ENCODE peak calls at places on chromosomes 12 and 14, in seven cellular contexts. E, I, S, K, M, O and Q are unnamed samples. For H3K27me3, the result is how much of the 10 kb centered on the place peaks cover.

GRCh38 chr12:117111386-117112267 is 12.4 kb upstream of the TESC start:
- DNase-seq in E (no peak), I (no peak), S (no peak), K (no peak), M (no peak), O (no peak), Q (no peak)

GRCh38 chr14:53306267-53306721 is 153.2 kb upstream of the DDHD1 start:
- DNase-seq in E (no peak), I (no peak), S (no peak), K (peak), M (peak), O (peak), Q (no peak)

GRCh38 chr14:86305058-86305457 is 775.1 kb downstream of the FLRT2 start:
- DNase-seq in E (no peak), I (no peak), S (no peak), K (no peak), M (no peak), O (no peak), Q (no peak)

GRCh38 chr12:70637686-70638085 is 457 bp upstream of the PTPRB start:
- DNase-seq in E (no peak), I (no peak), S (no peak), K (no peak), M (no peak), O (no peak), Q (no peak)

GRCh38 chr12:113116875-113117274 is 18.7 kb downstream of the RASAL1 start:
- DNase-seq in E (no peak), I (no peak), S (no peak), K (no peak), M (no peak), O (no peak), Q (no peak)

GRCh38 chr14:75274899-75275569 is 3.6 kb upstream of the FOS start:
- DNase-seq in E (no peak), I (no peak), S (peak), K (no peak), M (peak), O (no peak), Q (no peak)

GRCh38 chr14:69105326-69105725 is 47.6 kb downstream of the DCAF5 start:
- DNase-seq in E (peak), I (no peak), S (no peak), K (no peak), M (no peak), O (peak), Q (no peak)

GRCh38 chr14:75294649-75295033 is 16.0 kb downstream of the FOS start:
- DNase-seq in E (no peak), I (no peak), S (no peak), K (no peak), M (no peak), O (no peak), Q (no peak)

DNA sequence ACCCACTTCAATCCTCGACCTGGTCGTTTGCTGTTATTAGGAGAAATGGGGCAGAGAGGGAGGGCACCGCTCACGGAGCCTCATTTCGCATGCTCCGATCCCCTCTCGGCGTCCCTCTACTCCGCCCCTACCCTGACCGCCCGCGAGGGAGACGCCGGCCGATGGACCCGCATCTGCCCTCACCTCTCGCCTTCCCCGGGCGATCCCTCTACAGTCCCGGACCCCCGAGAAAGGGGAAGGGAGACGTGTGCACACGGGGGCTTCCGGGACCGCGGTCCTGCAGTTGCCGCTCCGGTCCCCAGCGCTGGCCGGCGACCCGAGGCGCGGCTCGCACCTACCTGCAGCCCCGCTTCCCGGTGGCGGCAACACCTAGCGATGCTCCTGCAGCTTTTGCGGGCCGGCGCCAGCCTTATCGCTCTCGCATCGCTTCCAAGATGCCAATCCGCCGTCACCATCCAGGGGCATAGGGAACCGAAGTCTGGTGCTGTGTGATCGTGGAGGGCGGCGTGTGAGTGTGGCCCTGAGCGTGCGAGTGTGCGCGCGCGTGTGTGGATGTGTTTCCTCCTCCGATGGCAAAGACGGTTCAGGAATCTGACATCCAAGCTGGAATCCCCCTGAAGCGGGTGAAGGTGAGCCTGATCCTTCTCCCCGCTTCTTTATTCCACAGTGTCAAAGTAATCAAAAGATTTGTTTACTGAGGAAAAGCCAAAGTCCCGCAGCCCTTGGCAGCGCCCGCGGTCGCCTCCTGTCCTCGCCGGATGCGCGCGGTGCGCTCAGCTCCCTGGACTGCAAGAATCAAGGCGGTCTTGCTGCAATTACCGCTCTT is 69.1 kb upstream of the USP15 start:
- DNase-seq in E (no peak), I (no peak), S (no peak), K (peak), M (no peak), O (no peak), Q (no peak)
- H3K4me3 ChIP-seq in E (peak), I (peak), S (peak), K (no peak), M (peak), O (no peak), Q (peak)

GRCh38 chr14:50055461-50056228 is 60.7 kb downstream of the VCPKMT start:
- DNase-seq in E (no peak), I (no peak), S (no peak), K (no peak), M (no peak), O (no peak), Q (no peak)
- TF ChIP-seq CTCF in E (peak), I (no peak), S (no peak), K (peak), M (no peak), O (peak), Q (no peak)

GRCh38 chr12:4272014-4272975 is 1.3 kb upstream of the CCND2 start:
- DNase-seq in E (peak), I (no peak), S (peak), K (no peak), M (peak), O (no peak), Q (peak)

GRCh38 chr12:4270670-4271432 is 2.7 kb upstream of the CCND2 start:
- DNase-seq in E (no peak), I (no peak), S (peak), K (no peak), M (peak), O (no peak), Q (no peak)

GRCh38 chr12:4270016-4270669 is 3.4 kb upstream of the CCND2 start:
- DNase-seq in E (no peak), I (no peak), S (no peak), K (no peak), M (peak), O (no peak), Q (no peak)

GRCh38 chr12:4272976-4273650 is 449 bp upstream of the CCND2 start:
- DNase-seq in E (no peak), I (no peak), S (no peak), K (no peak), M (no peak), O (no peak), Q (no peak)

GRCh38 chr12:4271433-4272013 is 2.0 kb upstream of the CCND2 start:
- DNase-seq in E (no peak), I (no peak), S (no peak), K (no peak), M (no peak), O (no peak), Q (no peak)
- H3K27me3 ChIP-seq in E (under half), I (under half), S (under half), K (half or more), M (under half), O (half or more), Q (under half)

GRCh38 chr14:93880025-93880820 is 46.9 kb upstream of the FAM181A start:
- DNase-seq in E (no peak), I (peak), S (no peak), K (no peak), M (no peak), O (no peak), Q (no peak)

GRCh38 chr14:93878251-93878650 is 48.9 kb upstream of the FAM181A start:
- DNase-seq in E (no peak), I (no peak), S (no peak), K (no peak), M (no peak), O (no peak), Q (no peak)

GRCh38 chr14:93878871-93879270 is 48.3 kb upstream of the FAM181A start:
- DNase-seq in E (no peak), I (no peak), S (no peak), K (no peak), M (no peak), O (no peak), Q (no peak)

GRCh38 chr14:93884950-93885349 is 42.2 kb upstream of the FAM181A start:
- DNase-seq in E (no peak), I (no peak), S (no peak), K (no peak), M (no peak), O (no peak), Q (no peak)

GRCh38 chr14:93879362-93879983 is 47.7 kb upstream of the FAM181A start:
- DNase-seq in E (no peak), I (peak), S (no peak), K (no peak), M (no peak), O (no peak), Q (no peak)
- H3K4me3 ChIP-seq in E (no peak), I (no peak), S (no peak), K (no peak), M (no peak), O (no peak), Q (peak)

GRCh38 chr12:101172316-101172715 is 37.7 kb downstream of the SLC5A8 start:
- DNase-seq in E (peak), I (no peak), S (no peak), K (no peak), M (no peak), O (no peak), Q (no peak)
- TF ChIP-seq CTCF in E (peak), I (no peak), S (no peak), K (peak), M (no peak), O (peak), Q (no peak)

GRCh38 chr12:48973992-48974673 is 2.6 kb upstream of the WNT10B start:
- DNase-seq in E (no peak), I (no peak), S (peak), K (no peak), M (no peak), O (no peak), Q (no peak)

GRCh38 chr12:48972213-48973021 is 882 bp upstream of the WNT10B start:
- DNase-seq in E (peak), I (no peak), S (no peak), K (no peak), M (peak), O (no peak), Q (no peak)

GRCh38 chr12:48970702-48971334 is 717 bp downstream of the WNT10B start:
- DNase-seq in E (no peak), I (no peak), S (no peak), K (no peak), M (no peak), O (no peak), Q (no peak)

GRCh38 chr12:48973084-48973483 is 1.5 kb upstream of the WNT10B start:
- DNase-seq in E (no peak), I (no peak), S (no peak), K (no peak), M (no peak), O (no peak), Q (no peak)

GRCh38 chr12:48973531-48973930 is 2.0 kb upstream of the WNT10B start:
- DNase-seq in E (no peak), I (no peak), S (peak), K (no peak), M (no peak), O (no peak), Q (no peak)
- H3K27me3 ChIP-seq in E (under half), I (under half), S (under half), K (under half), M (under half), O (under half), Q (half or more)